ENCODE peak calls at places on chromosomes 4 and X, in four cellular contexts. C, P, M and W are unnamed samples.

GRCh38 chrX:154649864-154650510 is 3.4 kb downstream of the CTAG2 start:
- DNase-seq in C (no peak), P (no peak), M (no peak), W (no peak)

GRCh38 chr4:159069922-159070321 is 33.0 kb upstream of the RAPGEF2 start:
- DNase-seq in C (no peak), P (no peak), M (no peak), W (no peak)

GRCh38 chr4:80268081-80268823 is 1.8 kb downstream of the FGF5 start:
- DNase-seq in C (no peak), P (no peak), M (no peak), W (no peak)

GRCh38 chrX:96140796-96141195 is 543.8 kb upstream of the DIAPH2 start:
- DNase-seq in C (no peak), P (no peak), M (no peak), W (no peak)

GRCh38 chr4:184343400-184344177 is 125.9 kb upstream of the ENPP6 start:
- DNase-seq in C (peak), P (peak), M (peak), W (peak)

GRCh38 chr4:10075953-10076391 is 40.6 kb downstream of the WDR1 start:
- DNase-seq in C (peak), P (peak), M (no peak), W (peak)

GRCh38 chrX:13473666-13474516 is 95.5 kb upstream of the EGFL6 start:
- DNase-seq in C (no peak), P (peak), M (no peak), W (no peak)

GRCh38 chr4:74104145-74104544 is 5.2 kb upstream of the CXCL2 start:
- DNase-seq in C (peak), P (no peak), M (no peak), W (peak)

GRCh38 chrX:106973433-106974149 is 26.4 kb downstream of the MORC4 start:
- DNase-seq in C (no peak), P (no peak), M (no peak), W (no peak)

GRCh38 chr4:85555210-85555609 is 80.3 kb downstream of the ARHGAP24 start:
- DNase-seq in C (no peak), P (no peak), M (no peak), W (no peak)

GRCh38 chr4:41545238-41545637 is 7.3 kb downstream of the LIMCH1 start:
- DNase-seq in C (no peak), P (no peak), M (no peak), W (no peak)

GRCh38 chr4:40909363-40909876 is 159.7 kb downstream of the NSUN7 start:
- DNase-seq in C (no peak), P (no peak), M (peak), W (no peak)

GRCh38 chr4:90246841-90247240 is 119.6 kb downstream of the CCSER1 start:
- DNase-seq in C (no peak), P (no peak), M (no peak), W (no peak)

GRCh38 chr4:40957281-40957680 is 207.5 kb downstream of the NSUN7 start:
- DNase-seq in C (no peak), P (no peak), M (no peak), W (no peak)

GRCh38 chrX:68500105-68500504 is 1.3 kb downstream of the YIPF6 start:
- DNase-seq in C (no peak), P (no peak), M (no peak), W (no peak)

GRCh38 chr4:101693842-101694398 is 96.6 kb upstream of the BANK1 start:
- DNase-seq in C (no peak), P (no peak), M (no peak), W (no peak)

GRCh38 chr4:87419578-87420249 is 2.7 kb upstream of the NUDT9 start:
- DNase-seq in C (no peak), P (no peak), M (no peak), W (peak)

GRCh38 chr4:1072830-1073446 is 40.4 kb downstream of the RNF212 start:
- DNase-seq in C (peak), P (peak), M (peak), W (peak)

GRCh38 chr4:143083811-143084472 is 100.8 kb upstream of the USP38 start:
- DNase-seq in C (no peak), P (no peak), M (no peak), W (no peak)

GRCh38 chrX:1400731-1401471 is 9.0 kb upstream of the SLC25A6 start:
- DNase-seq in C (no peak), P (no peak), M (no peak), W (no peak)

GRCh38 chr4:173169178-173169427 is 492 bp downstream of the GALNT7 start:
- DNase-seq in C (no peak), P (no peak), M (no peak), W (no peak)

GRCh38 chr4:23903859-23904438 is 14.1 kb upstream of the PPARGC1A start:
- DNase-seq in C (peak), P (no peak), M (peak), W (no peak)

GRCh38 chr4:107853444-107854325 is 29.0 kb downstream of the SGMS2 start:
- DNase-seq in C (no peak), P (no peak), M (no peak), W (no peak)

GRCh38 chr4:184805462-184806245 is 20.1 kb downstream of the ACSL1 start:
- DNase-seq in C (peak), P (no peak), M (no peak), W (peak)

GRCh38 chr4:140359571-140360427 is 13.6 kb upstream of the SCOC start:
- DNase-seq in C (peak), P (peak), M (peak), W (peak)

GRCh38 chrX:50704360-50704759 is 109.6 kb downstream of the SHROOM4 start:
- DNase-seq in C (no peak), P (no peak), M (no peak), W (no peak)

GRCh38 chr4:122830392-122831095 is 3.9 kb downstream of the FGF2 start:
- DNase-seq in C (no peak), P (peak), M (no peak), W (peak)

GRCh38 chr4:122826000-122826595 is 533 bp upstream of the FGF2 start:
- DNase-seq in C (no peak), P (no peak), M (peak), W (no peak)

GRCh38 chr4:122827258-122827887 is 742 bp downstream of the FGF2 start:
- DNase-seq in C (peak), P (peak), M (peak), W (peak)

GRCh38 chr4:122826596-122827257 is at the start of gene FGF2:
- DNase-seq in C (peak), P (peak), M (peak), W (peak)

GRCh38 chr4:122827899-122828601 is 1.4 kb downstream of the FGF2 start:
- DNase-seq in C (no peak), P (peak), M (peak), W (peak)
- TF ChIP-seq POLR2A in C (no peak), P (no peak), M (no peak), W (no peak)

GRCh38 chr4:38664704-38665401 is 854 bp downstream of the KLF3 start:
- DNase-seq in C (peak), P (peak), M (peak), W (peak)

GRCh38 chr4:38661371-38661770 is 2.6 kb upstream of the KLF3 start:
- DNase-seq in C (no peak), P (no peak), M (no peak), W (no peak)

GRCh38 chr4:38665846-38666490 is 2.0 kb downstream of the KLF3 start:
- DNase-seq in C (no peak), P (no peak), M (no peak), W (no peak)

GRCh38 chr4:38663021-38663800 is 788 bp upstream of the KLF3 start:
- DNase-seq in C (peak), P (peak), M (peak), W (peak)

DNA sequence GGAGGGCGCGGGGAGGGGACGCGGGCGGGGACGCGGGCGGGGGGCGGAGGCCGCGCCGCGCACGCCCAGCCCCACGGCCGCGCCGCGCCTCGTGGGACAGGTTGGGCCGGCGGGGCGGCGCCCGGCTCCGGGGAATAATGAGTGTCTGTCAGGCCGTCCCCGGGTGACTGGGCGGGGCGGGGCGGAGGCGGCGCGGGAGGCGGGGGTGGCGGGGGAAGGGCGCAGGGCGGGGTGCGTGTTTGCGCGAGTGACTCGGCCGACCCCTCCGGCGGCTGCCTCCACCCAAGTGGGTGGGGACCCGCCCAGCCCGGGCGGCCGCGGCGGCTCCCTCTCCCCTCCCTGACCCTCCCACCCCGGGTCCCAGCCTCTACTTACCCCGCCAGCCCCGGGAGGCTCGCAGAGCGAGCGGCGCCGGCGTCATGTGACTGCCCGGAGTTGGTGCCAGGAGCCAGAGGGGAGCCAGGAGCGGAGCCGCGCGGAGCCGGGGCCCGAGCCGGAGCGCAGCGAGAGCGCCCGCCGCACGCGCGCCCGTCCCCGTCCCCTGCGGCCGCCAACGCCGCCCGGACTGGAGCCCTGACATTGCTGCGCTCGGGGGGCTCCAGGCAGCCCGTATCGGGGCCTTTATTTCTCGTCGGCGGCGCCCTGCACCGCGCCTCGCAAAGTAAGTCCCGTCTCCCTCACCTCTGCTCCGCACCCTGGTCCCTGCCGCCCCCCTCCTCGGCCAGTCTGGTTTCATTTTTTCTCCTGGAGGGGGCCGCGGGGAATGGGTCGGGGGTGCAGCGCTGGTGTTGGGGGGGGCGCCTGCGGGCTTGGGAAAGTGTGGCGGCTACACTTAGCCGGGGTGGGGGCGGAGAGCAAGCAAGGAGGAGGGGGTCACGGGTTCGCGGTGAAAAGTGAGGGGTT is at the start of gene KLF3:
- DNase-seq in C (peak), P (peak), M (peak), W (peak)
- TF ChIP-seq POLR2A in C (peak), P (no peak), M (peak), W (peak)

GRCh38 chrX:125622899-125623298 is 303.2 kb downstream of the TEX13C start:
- DNase-seq in C (no peak), P (no peak), M (no peak), W (no peak)
- TF ChIP-seq POLR2A in C (no peak), P (no peak), M (no peak), W (no peak)

GRCh38 chr4:169619958-169620845 is at the start of gene CLCN3:
- DNase-seq in C (peak), P (peak), M (peak), W (peak)

GRCh38 chr4:169620846-169621228 is 459 bp downstream of the CLCN3 start:
- DNase-seq in C (no peak), P (peak), M (no peak), W (peak)

GRCh38 chr4:169618286-169618685 is 2.1 kb upstream of the CLCN3 start:
- DNase-seq in C (no peak), P (no peak), M (no peak), W (no peak)

GRCh38 chr4:169618986-169619385 is 1.4 kb upstream of the CLCN3 start:
- DNase-seq in C (no peak), P (no peak), M (no peak), W (no peak)

DNA sequence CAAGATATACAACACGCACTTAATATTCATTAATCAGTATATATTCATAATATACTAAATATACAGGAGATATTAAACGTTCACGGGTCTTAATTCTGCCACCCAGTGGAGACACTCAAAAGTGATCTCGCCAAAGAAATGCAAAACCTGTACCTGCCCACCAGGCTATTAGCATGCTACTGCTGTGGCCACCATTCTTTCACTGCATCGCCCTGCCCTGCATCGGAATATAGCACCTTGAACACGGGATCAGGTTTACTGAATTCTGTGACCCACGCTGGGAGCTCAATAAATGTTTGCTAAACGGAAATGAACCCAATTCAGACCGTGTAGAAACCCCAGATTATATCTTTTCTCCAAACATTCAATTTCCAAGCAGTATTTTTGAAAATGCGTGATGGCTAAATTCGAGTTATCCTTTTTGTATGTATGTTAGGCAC is 840 bp upstream of the CLCN3 start:
- DNase-seq in C (peak), P (peak), M (peak), W (peak)
- TF ChIP-seq POLR2A in C (no peak), P (no peak), M (no peak), W (no peak)